ENCODE peak calls at places on chromosomes 16 and 17, in six cellular contexts. I, A, J, V, O and S are unnamed samples.

GRCh38 chr17:81390029-81390428 is 5.2 kb upstream of the BAHCC1 start:
- DNase-seq in J (no peak), A (no peak), I (no peak), V (no peak), O (no peak), S (no peak)

GRCh38 chr17:45912319-45912718 is 18.0 kb downstream of the MAPT start:
- DNase-seq in J (no peak), V (no peak), I (no peak), A (no peak), O (no peak), S (no peak)

GRCh38 chr16:71440669-71441347 is 1.0 kb downstream of the TLE7 start:
- DNase-seq in J (no peak), V (no peak), O (no peak), A (peak; percentile 42), I (peak; percentile 57), S (no peak)

GRCh38 chr16:19095699-19096098 is 18.1 kb upstream of the ITPRIPL2 start:
- DNase-seq in J (no peak), V (peak; percentile 38), O (peak; percentile 89), A (no peak), I (no peak), S (peak; percentile 69)

GRCh38 chr17:31448467-31449077 is 57.1 kb downstream of the RAB11FIP4 start:
- DNase-seq in O (no peak), A (no peak), J (no peak), I (no peak), V (no peak), S (no peak)

GRCh38 chr17:45313419-45313771 is 3.4 kb downstream of the MAP3K14 start:
- DNase-seq in V (no peak), J (no peak), I (no peak), O (no peak), A (no peak), S (no peak)

GRCh38 chr17:802481-802880 is 20.3 kb downstream of the MRM3 start:
- DNase-seq in I (no peak), O (no peak), A (no peak), V (no peak), J (no peak), S (no peak)

GRCh38 chr17:81471804-81472456 is 40.7 kb downstream of the ACTG1 start:
- DNase-seq in V (peak; percentile 80), O (peak; percentile 39), A (peak; percentile 57), I (no peak), J (no peak), S (no peak)

GRCh38 chr17:79145548-79145947 is 70.9 kb downstream of the ENGASE start:
- DNase-seq in V (no peak), J (no peak), A (no peak), O (no peak), I (no peak), S (no peak)

GRCh38 chr17:9022553-9023388 is 1.5 kb downstream of the NTN1 start:
- DNase-seq in I (peak; percentile 10), J (no peak), O (no peak), V (peak; percentile 41), A (no peak), S (no peak)

GRCh38 chr17:45675892-45676291 is 108.2 kb upstream of the CRHR1 start:
- DNase-seq in O (no peak), V (no peak), A (no peak), I (no peak), J (no peak), S (no peak)

GRCh38 chr16:85330694-85331188 is 218.5 kb upstream of the CIBAR2 start:
- DNase-seq in A (peak; percentile 81), J (no peak), I (peak; percentile 59), O (peak; percentile 85), V (peak; percentile 79), S (peak; percentile 18)

GRCh38 chr16:74984194-74984669 is 691 bp downstream of the WDR59 start:
- DNase-seq in A (no peak), J (no peak), I (peak; percentile 4), V (peak; percentile 54), O (peak; percentile 6), S (no peak)

GRCh38 chr16:80028581-80029380 is 428.2 kb upstream of the MAF start:
- DNase-seq in I (no peak), V (no peak), O (no peak), A (no peak), J (no peak), S (no peak)

GRCh38 chr16:26578748-26579147 is 488.0 kb upstream of the C16orf82 start:
- DNase-seq in A (no peak), V (no peak), J (no peak), I (no peak), O (no peak), S (no peak)

GRCh38 chr17:74924250-74924948 is at the start of gene OTOP2:
- DNase-seq in V (no peak), I (peak; percentile 33), J (peak; percentile 71), O (no peak), A (no peak), S (no peak)

GRCh38 chr16:5383737-5384136 is 286.1 kb upstream of the EEF2KMT start:
- DNase-seq in O (no peak), V (no peak), I (no peak), J (no peak), A (no peak), S (no peak)

GRCh38 chr17:43987131-43988021 is 17.0 kb upstream of the NAGS start:
- DNase-seq in A (no peak), O (no peak), J (no peak), I (no peak), V (no peak), S (no peak)